ENCODE peak calls at places on chromosomes 4 and X, in five cellular contexts. S is IMR-90; N is GM23338; Q is CD8-positive, alpha-beta T cell; U is gastrocnemius medialis. B is an unnamed sample.

GRCh38 chr4:151665442-151666127 is 95.2 kb downstream of the GATB start:
- DNase-seq in Q (no peak), S (no peak), N (no peak), U (no peak), B (no peak)

GRCh38 chrX:25015486-25016360 is at the start of gene ARX:
- DNase-seq in U (peak), Q (no peak), N (peak), S (peak), B (no peak)

GRCh38 chr4:25505637-25505991 is 128.6 kb downstream of the ANAPC4 start:
- DNase-seq in S (no peak), N (peak), U (no peak), Q (no peak), B (no peak)

GRCh38 chr4:8217871-8218270 is 18.8 kb downstream of the SH3TC1 start:
- DNase-seq in N (no peak), U (no peak), Q (no peak), S (no peak), B (no peak)

GRCh38 chr4:119832731-119833233 is 204.2 kb upstream of the PDE5A start:
- DNase-seq in N (no peak), Q (no peak), S (no peak), U (no peak), B (no peak)

GRCh38 chrX:135985974-135986312 is 708 bp downstream of the SLC9A6 start:
- DNase-seq in Q (no peak), N (peak), U (no peak), S (no peak), B (no peak)

GRCh38 chr4:94561249-94562024 is 109.7 kb downstream of the PDLIM5 start:
- DNase-seq in Q (no peak), U (no peak), S (peak), N (no peak), B (peak)

GRCh38 chr4:94348705-94349104 is 6.1 kb upstream of the HPGDS start:
- DNase-seq in N (no peak), Q (no peak), S (no peak), U (no peak), B (no peak)

GRCh38 chr4:41214158-41215146 is at the start of gene APBB2:
- DNase-seq in Q (no peak), S (peak), U (peak), N (peak), B (peak)

GRCh38 chr4:147678796-147679549 is 5.0 kb downstream of the PRMT9 start:
- DNase-seq in N (peak), Q (no peak), S (peak), U (no peak), B (no peak)

GRCh38 chr4:2062168-2062807 is 3.2 kb downstream of the NAT8L start:
- DNase-seq in Q (no peak), N (no peak), S (no peak), U (no peak), B (no peak)

GRCh38 chr4:2065106-2065930 is 6.2 kb downstream of the NAT8L start:
- DNase-seq in Q (no peak), S (no peak), U (no peak), N (no peak), B (no peak)

GRCh38 chr4:2064276-2064991 is 5.3 kb downstream of the NAT8L start:
- DNase-seq in Q (no peak), S (no peak), N (no peak), U (no peak), B (no peak)

GRCh38 chr4:2062808-2063524 is 3.8 kb downstream of the NAT8L start:
- DNase-seq in S (no peak), N (no peak), U (no peak), Q (no peak), B (no peak)

DNA sequence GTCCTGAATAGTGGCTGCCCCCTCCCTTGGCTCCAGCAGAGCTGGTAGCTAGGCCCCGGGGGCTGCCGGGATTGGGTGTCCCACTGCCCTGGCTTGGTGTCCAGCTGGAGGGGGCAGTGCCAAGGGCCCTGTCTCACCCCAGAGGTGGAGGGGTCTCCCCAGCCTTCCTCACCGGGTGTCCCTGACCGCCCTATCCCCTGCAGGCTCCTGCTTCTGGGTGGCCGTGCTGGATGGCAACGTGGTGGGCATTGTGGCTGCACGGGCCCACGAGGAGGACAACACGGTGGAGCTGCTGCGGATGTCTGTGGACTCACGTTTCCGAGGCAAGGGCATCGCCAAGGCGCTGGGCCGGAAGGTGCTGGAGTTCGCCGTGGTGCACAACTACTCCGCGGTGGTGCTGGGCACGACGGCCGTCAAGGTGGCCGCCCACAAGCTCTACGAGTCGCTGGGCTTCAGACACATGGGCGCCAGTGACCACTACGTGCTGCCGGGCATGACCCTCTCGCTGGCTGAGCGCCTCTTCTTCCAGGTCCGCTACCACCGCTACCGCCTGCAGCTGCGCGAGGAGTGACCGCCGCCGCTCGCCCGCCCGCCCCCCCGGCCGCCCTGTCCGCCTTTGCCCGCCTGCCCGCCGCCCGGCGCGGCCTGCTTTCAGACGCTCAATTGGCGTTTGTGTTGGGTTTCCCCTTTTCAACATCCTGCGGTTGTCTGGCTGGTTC is 4.6 kb downstream of the NAT8L start:
- DNase-seq in Q (no peak), U (no peak), S (no peak), N (no peak), B (no peak)
- H3K27ac ChIP-seq in Q (no peak), U (no peak), S (no peak), N (no peak), B (no peak)

GRCh38 chrX:49258749-49259124 is 5.8 kb downstream of the FOXP3 start:
- DNase-seq in N (no peak), S (no peak), Q (no peak), U (no peak), B (no peak)

GRCh38 chrX:49260221-49260985 is 4.1 kb downstream of the FOXP3 start:
- DNase-seq in S (no peak), N (no peak), Q (no peak), U (no peak), B (no peak)

GRCh38 chrX:49256268-49256995 is 8.1 kb downstream of the FOXP3 start:
- DNase-seq in Q (no peak), S (no peak), U (no peak), N (no peak), B (no peak)

GRCh38 chrX:49257846-49258748 is 6.4 kb downstream of the FOXP3 start:
- DNase-seq in N (no peak), U (no peak), Q (peak), S (no peak), B (no peak)

DNA sequence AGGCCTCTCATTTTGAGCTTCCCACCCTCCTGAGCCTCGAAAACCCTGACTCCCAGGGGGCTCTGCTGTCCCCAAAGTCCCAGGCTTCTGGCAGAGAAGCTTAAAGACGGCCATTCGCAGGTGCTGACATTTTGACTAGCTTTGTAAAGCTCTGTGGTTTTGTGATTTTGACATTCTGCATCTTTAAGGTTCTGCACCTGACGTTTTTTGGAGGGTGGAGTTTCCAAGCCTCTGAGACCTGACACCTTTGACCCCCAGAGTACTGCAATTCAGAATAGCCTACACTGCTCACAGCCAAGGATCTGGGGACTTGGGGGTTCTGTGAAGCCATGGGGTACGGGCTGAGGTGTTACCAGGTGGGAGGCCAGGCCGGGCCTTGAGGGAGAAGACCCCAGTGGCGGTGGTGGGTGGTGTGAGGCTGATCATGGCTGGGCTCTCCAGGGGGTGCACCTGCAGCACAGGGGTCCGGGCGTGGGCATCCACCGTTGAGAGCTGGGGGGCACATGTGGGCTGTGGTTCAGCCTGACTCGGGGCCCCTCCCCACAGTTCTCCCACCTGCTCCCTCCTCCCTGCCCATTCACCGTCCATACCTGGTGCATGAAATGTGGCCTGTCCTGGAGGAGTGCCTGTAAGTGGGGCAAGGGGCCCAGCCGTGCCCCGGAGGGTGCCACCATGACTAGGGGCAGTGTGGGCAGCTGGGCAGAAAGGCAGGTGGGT is 7.3 kb downstream of the FOXP3 start:
- DNase-seq in Q (no peak), U (no peak), N (no peak), S (no peak), B (no peak)
- H3K27ac ChIP-seq in Q (no peak), U (no peak), N (no peak), S (no peak), B (no peak)

GRCh38 chrX:11269996-11270395 is 23.2 kb upstream of the AMELX start:
- DNase-seq in N (no peak), S (no peak), Q (no peak), U (no peak), B (no peak)
- H3K27ac ChIP-seq in N (no peak), S (no peak), Q (no peak), U (no peak), B (no peak)

DNA sequence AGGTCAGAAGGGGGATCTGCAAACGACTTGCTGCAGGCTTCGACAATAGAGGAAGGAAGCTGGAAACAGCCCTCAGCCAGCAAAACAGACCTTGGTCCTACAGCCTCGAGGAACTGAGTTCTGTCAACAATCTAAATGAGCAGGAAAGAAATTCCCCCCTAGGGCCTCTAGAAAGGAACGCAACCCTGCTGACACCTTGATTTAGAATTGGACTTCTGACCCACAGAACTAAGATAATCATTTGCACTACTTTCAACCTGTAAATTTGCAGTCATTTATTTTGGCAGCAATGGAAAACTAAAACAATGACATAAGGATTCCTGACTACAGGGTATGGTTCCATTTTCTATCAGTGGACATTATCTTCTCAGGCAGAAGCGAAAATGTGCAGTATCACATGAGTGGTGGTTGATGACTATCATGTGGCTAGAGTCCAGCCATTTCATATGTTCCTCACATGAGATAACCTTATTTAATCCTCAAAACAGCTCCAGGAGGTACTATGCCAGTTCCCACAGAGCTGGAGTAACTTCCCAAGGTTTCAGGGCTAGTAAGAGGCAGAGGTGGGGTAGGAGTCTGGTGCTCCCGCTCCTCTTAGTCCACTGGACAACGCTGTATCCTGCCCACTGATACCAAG is 61.6 kb downstream of the SAT1 start:
- DNase-seq in N (no peak), Q (no peak), U (no peak), S (peak), B (peak)
- H3K27ac ChIP-seq in N (no peak), Q (no peak), U (peak), S (no peak), B (no peak)

GRCh38 chrX:22220941-22221340 is 51.8 kb upstream of the CBLL2 start:
- DNase-seq in U (no peak), N (no peak), S (peak), Q (no peak), B (peak)
- H3K27ac ChIP-seq in U (no peak), N (no peak), S (no peak), Q (no peak), B (peak)

GRCh38 chr4:187046471-187046870 is 322.8 kb upstream of the FAT1 start:
- DNase-seq in U (no peak), N (no peak), S (no peak), Q (no peak), B (no peak)

GRCh38 chr4:187042251-187042650 is 318.6 kb upstream of the FAT1 start:
- DNase-seq in Q (no peak), N (no peak), S (no peak), U (no peak), B (no peak)
- H3K27ac ChIP-seq in Q (no peak), N (no peak), S (no peak), U (no peak), B (no peak)

B was measured in brain microvascular endothelial cell.